ENCODE peak calls at places on chromosomes 7 and 10, in five cellular contexts. One of them, this sample, is unnamed.

GRCh38 chr7:108421720-108422331 is 34.4 kb downstream of the NRCAM start:
- DNase-seq in astrocyte of the spinal cord: no peak
- DNase-seq in brain microvascular endothelial cell: no peak
- DNase-seq in foreskin fibroblast: no peak
- DNase-seq in AG09309: no peak
- DNase-seq in this sample: no peak

GRCh38 chr10:30510184-30510931 is 76.4 kb downstream of the MAP3K8 start:
- DNase-seq in brain microvascular endothelial cell: peak
- DNase-seq in foreskin fibroblast: peak
- DNase-seq in AG09309: peak
- DNase-seq in astrocyte of the spinal cord: peak
- DNase-seq in this sample: no peak

GRCh38 chr10:6671976-6672375 is 91.9 kb upstream of the PRKCQ start:
- DNase-seq in astrocyte of the spinal cord: no peak
- DNase-seq in brain microvascular endothelial cell: no peak
- DNase-seq in AG09309: no peak
- DNase-seq in foreskin fibroblast: no peak
- DNase-seq in this sample: no peak

GRCh38 chr7:107891619-107892366 is 810 bp downstream of the DLD start:
- DNase-seq in astrocyte of the spinal cord: no peak
- DNase-seq in foreskin fibroblast: no peak
- DNase-seq in brain microvascular endothelial cell: peak
- DNase-seq in AG09309: no peak
- DNase-seq in this sample: peak

GRCh38 chr10:5606864-5607263 is 59.5 kb downstream of the ASB13 start:
- DNase-seq in AG09309: no peak
- DNase-seq in foreskin fibroblast: no peak
- DNase-seq in astrocyte of the spinal cord: no peak
- DNase-seq in brain microvascular endothelial cell: no peak
- DNase-seq in this sample: no peak

GRCh38 chr10:10658157-10658556 is 359.5 kb upstream of the CELF2 start:
- DNase-seq in AG09309: no peak
- DNase-seq in astrocyte of the spinal cord: peak
- DNase-seq in brain microvascular endothelial cell: no peak
- DNase-seq in foreskin fibroblast: peak
- DNase-seq in this sample: no peak

GRCh38 chr10:113492181-113492580 is 60.7 kb upstream of the HABP2 start:
- DNase-seq in brain microvascular endothelial cell: no peak
- DNase-seq in AG09309: no peak
- DNase-seq in foreskin fibroblast: no peak
- DNase-seq in astrocyte of the spinal cord: no peak
- DNase-seq in this sample: no peak

GRCh38 chr10:110048781-110049180 is 41.0 kb downstream of the ADD3 start:
- DNase-seq in foreskin fibroblast: no peak
- DNase-seq in brain microvascular endothelial cell: no peak
- DNase-seq in astrocyte of the spinal cord: no peak
- DNase-seq in AG09309: no peak
- DNase-seq in this sample: no peak

GRCh38 chr7:138125598-138126111 is 49.4 kb downstream of the AKR1D1 start:
- DNase-seq in AG09309: no peak
- DNase-seq in foreskin fibroblast: peak
- DNase-seq in brain microvascular endothelial cell: peak
- DNase-seq in astrocyte of the spinal cord: peak
- DNase-seq in this sample: peak

GRCh38 chr7:2190531-2190930 is 42.2 kb downstream of the MAD1L1 start:
- DNase-seq in foreskin fibroblast: no peak
- DNase-seq in AG09309: no peak
- DNase-seq in astrocyte of the spinal cord: peak
- DNase-seq in brain microvascular endothelial cell: no peak
- DNase-seq in this sample: no peak

GRCh38 chr10:132395704-132396494 is 1.1 kb upstream of the PWWP2B start:
- DNase-seq in AG09309: no peak
- DNase-seq in foreskin fibroblast: peak
- DNase-seq in astrocyte of the spinal cord: no peak
- DNase-seq in brain microvascular endothelial cell: no peak
- DNase-seq in this sample: no peak

GRCh38 chr10:63209703-63210102 is 76.6 kb downstream of the NRBF2 start:
- DNase-seq in astrocyte of the spinal cord: peak
- DNase-seq in brain microvascular endothelial cell: no peak
- DNase-seq in foreskin fibroblast: peak
- DNase-seq in AG09309: no peak
- DNase-seq in this sample: no peak

GRCh38 chr10:52059089-52059488 is 255.0 kb upstream of the DKK1 start:
- DNase-seq in foreskin fibroblast: no peak
- DNase-seq in astrocyte of the spinal cord: no peak
- DNase-seq in brain microvascular endothelial cell: no peak
- DNase-seq in AG09309: no peak
- DNase-seq in this sample: no peak

GRCh38 chr10:132099701-132100481 is 34.1 kb downstream of the JAKMIP3 start:
- DNase-seq in astrocyte of the spinal cord: no peak
- DNase-seq in brain microvascular endothelial cell: no peak
- DNase-seq in AG09309: no peak
- DNase-seq in foreskin fibroblast: no peak
- DNase-seq in this sample: no peak

GRCh38 chr7:135862586-135863361 is 114.2 kb upstream of the FAM180A start:
- DNase-seq in foreskin fibroblast: no peak
- DNase-seq in brain microvascular endothelial cell: no peak
- DNase-seq in AG09309: no peak
- DNase-seq in astrocyte of the spinal cord: no peak
- DNase-seq in this sample: peak

GRCh38 chr10:33276282-33276923 is 58.1 kb downstream of the NRP1 start:
- DNase-seq in foreskin fibroblast: no peak
- DNase-seq in astrocyte of the spinal cord: no peak
- DNase-seq in AG09309: no peak
- DNase-seq in brain microvascular endothelial cell: no peak
- DNase-seq in this sample: no peak

GRCh38 chr10:61063911-61064310 is 119.9 kb upstream of the RHOBTB1 start:
- DNase-seq in brain microvascular endothelial cell: no peak
- DNase-seq in astrocyte of the spinal cord: no peak
- DNase-seq in AG09309: no peak
- DNase-seq in foreskin fibroblast: peak
- DNase-seq in this sample: peak

GRCh38 chr7:140230862-140231778 is 54.3 kb upstream of the KDM7A start:
- DNase-seq in AG09309: no peak
- DNase-seq in brain microvascular endothelial cell: peak
- DNase-seq in astrocyte of the spinal cord: peak
- DNase-seq in foreskin fibroblast: peak
- DNase-seq in this sample: peak

GRCh38 chr7:149109969-149110368 is 16.2 kb downstream of the ZNF425 start:
- DNase-seq in brain microvascular endothelial cell: no peak
- DNase-seq in astrocyte of the spinal cord: no peak
- DNase-seq in AG09309: no peak
- DNase-seq in foreskin fibroblast: no peak
- DNase-seq in this sample: no peak

GRCh38 chr7:76020031-76020714 is 25.8 kb upstream of the TMEM120A start:
- DNase-seq in astrocyte of the spinal cord: peak
- DNase-seq in foreskin fibroblast: peak
- DNase-seq in brain microvascular endothelial cell: peak
- DNase-seq in AG09309: no peak
- DNase-seq in this sample: peak

GRCh38 chr10:72274213-72274729 is 547 bp downstream of the DDIT4 start:
- DNase-seq in AG09309: no peak
- DNase-seq in foreskin fibroblast: no peak
- DNase-seq in astrocyte of the spinal cord: no peak
- DNase-seq in brain microvascular endothelial cell: no peak
- DNase-seq in this sample: no peak

GRCh38 chr10:50674469-50675254 is 50.9 kb upstream of the SGMS1 start:
- DNase-seq in brain microvascular endothelial cell: no peak
- DNase-seq in astrocyte of the spinal cord: no peak
- DNase-seq in AG09309: no peak
- DNase-seq in foreskin fibroblast: no peak
- DNase-seq in this sample: no peak

GRCh38 chr10:100567249-100567648 is 31.5 kb downstream of the HIF1AN start:
- DNase-seq in foreskin fibroblast: peak
- DNase-seq in brain microvascular endothelial cell: no peak
- DNase-seq in AG09309: no peak
- DNase-seq in astrocyte of the spinal cord: no peak
- DNase-seq in this sample: no peak

GRCh38 chr10:97539523-97540200 is 32.9 kb upstream of the ANKRD2 start:
- DNase-seq in brain microvascular endothelial cell: peak
- DNase-seq in AG09309: peak
- DNase-seq in foreskin fibroblast: peak
- DNase-seq in astrocyte of the spinal cord: peak
- DNase-seq in this sample: no peak

GRCh38 chr7:32163141-32163806 is 93.1 kb upstream of the PDE1C start:
- DNase-seq in brain microvascular endothelial cell: peak
- DNase-seq in AG09309: peak
- DNase-seq in foreskin fibroblast: peak
- DNase-seq in astrocyte of the spinal cord: peak
- DNase-seq in this sample: peak

GRCh38 chr10:31139497-31139896 is 107.8 kb upstream of the ZNF438 start:
- DNase-seq in foreskin fibroblast: no peak
- DNase-seq in brain microvascular endothelial cell: no peak
- DNase-seq in AG09309: no peak
- DNase-seq in astrocyte of the spinal cord: no peak
- DNase-seq in this sample: no peak

GRCh38 chr7:157997080-157997440 is 590.6 kb downstream of the PTPRN2 start:
- DNase-seq in foreskin fibroblast: no peak
- DNase-seq in brain microvascular endothelial cell: no peak
- DNase-seq in AG09309: no peak
- DNase-seq in astrocyte of the spinal cord: no peak
- DNase-seq in this sample: no peak

GRCh38 chr10:7696545-7696944 is 6.6 kb upstream of the ITIH2 start:
- DNase-seq in brain microvascular endothelial cell: no peak
- DNase-seq in astrocyte of the spinal cord: peak
- DNase-seq in foreskin fibroblast: no peak
- DNase-seq in AG09309: no peak
- DNase-seq in this sample: no peak

GRCh38 chr7:78168869-78169268 is 370.3 kb downstream of the PHTF2 start:
- DNase-seq in foreskin fibroblast: no peak
- DNase-seq in astrocyte of the spinal cord: no peak
- DNase-seq in AG09309: no peak
- DNase-seq in brain microvascular endothelial cell: no peak
- DNase-seq in this sample: no peak

GRCh38 chr10:10032991-10033390 is 984.7 kb upstream of the CELF2 start:
- DNase-seq in foreskin fibroblast: no peak
- DNase-seq in AG09309: no peak
- DNase-seq in astrocyte of the spinal cord: no peak
- DNase-seq in brain microvascular endothelial cell: no peak
- DNase-seq in this sample: no peak

DNA sequence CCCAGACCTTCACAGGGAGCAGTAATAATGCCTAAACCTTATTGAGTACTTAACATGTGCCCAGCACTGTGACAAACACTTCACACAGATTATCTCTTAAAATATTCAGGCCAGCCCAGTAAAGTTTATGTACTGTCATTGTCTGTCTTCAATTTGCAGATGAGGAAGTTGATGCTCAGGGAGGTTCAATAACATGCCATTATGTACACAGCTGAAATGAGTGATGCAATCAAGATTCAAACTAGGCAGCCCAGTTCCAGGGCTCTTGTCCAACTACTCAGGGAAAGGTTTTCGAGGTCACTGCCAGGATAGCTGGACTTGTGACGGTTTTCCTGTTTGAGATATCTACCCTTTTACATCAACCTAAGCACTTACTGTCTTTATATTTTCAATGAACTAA is 56.1 kb downstream of the AUTS2 start:
- DNase-seq in AG09309: no peak
- DNase-seq in foreskin fibroblast: peak
- DNase-seq in brain microvascular endothelial cell: no peak
- DNase-seq in astrocyte of the spinal cord: no peak
- DNase-seq in this sample: no peak
- TF ChIP-seq CTCF in AG09309: no peak
- TF ChIP-seq CTCF in foreskin fibroblast: no peak
- TF ChIP-seq CTCF in brain microvascular endothelial cell: no peak
- TF ChIP-seq CTCF in astrocyte of the spinal cord: no peak
- TF ChIP-seq CTCF in this sample: no peak

DNA sequence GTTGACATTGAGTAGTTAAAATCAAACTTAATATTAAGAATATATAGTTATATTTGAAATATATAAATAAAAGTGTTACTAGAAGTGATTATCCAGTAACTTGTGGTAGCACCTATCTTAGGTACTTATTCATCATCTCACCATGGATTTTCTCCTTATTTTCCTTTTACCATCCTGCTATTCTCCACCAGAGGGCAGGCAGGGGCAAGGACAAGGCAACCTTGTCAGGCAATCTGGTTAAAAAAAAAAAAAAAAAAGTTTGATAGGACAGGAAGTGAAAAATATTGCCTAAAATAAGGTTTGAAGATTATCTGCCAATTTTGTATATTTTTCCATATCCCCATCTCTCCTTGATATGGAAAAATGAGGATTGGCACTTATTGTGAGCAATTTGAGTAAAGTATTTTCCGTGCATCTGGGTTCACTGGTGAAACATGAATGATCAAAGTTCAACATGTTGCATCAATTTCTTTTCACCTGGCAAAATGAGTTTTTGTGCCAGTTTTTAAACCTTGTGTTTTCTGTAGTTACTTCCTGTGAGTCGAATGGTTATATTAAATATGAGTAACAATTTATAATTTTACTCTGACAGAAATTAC is 256.7 kb downstream of the AGMO start:
- DNase-seq in astrocyte of the spinal cord: peak
- DNase-seq in AG09309: no peak
- DNase-seq in foreskin fibroblast: peak
- DNase-seq in brain microvascular endothelial cell: peak
- DNase-seq in this sample: peak
- TF ChIP-seq CTCF in astrocyte of the spinal cord: peak
- TF ChIP-seq CTCF in AG09309: peak
- TF ChIP-seq CTCF in foreskin fibroblast: peak
- TF ChIP-seq CTCF in brain microvascular endothelial cell: peak
- TF ChIP-seq CTCF in this sample: peak

DNA sequence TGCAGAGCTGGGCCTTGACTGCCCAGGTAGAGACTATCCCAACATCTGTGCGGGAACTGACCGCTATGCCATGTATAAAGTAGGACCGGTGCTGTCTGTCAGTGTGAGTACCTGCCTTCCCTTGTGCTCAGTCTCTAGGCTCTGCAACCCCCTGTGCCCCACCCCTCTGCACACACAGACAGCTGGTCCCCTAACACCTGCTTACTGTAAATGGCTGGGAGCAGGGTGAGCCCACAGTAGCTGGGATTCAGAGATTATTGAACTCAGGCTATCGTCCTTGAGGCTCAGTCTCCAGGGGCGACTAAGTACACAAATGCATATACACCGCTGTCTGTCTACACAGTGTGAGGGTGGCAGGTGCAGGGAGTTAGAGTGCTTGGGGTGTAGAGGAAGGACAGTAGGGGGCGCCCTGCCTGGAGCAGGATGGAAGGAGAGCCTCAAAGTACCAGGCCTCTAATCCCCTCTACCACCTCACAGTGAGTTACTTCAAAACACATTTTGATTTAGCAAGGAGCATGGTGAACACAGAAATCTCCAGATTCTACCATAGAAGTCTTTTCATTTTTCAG is 12.9 kb downstream of the UPP1 start:
- DNase-seq in foreskin fibroblast: no peak
- DNase-seq in AG09309: no peak
- DNase-seq in astrocyte of the spinal cord: no peak
- DNase-seq in brain microvascular endothelial cell: no peak
- DNase-seq in this sample: no peak
- TF ChIP-seq CTCF in foreskin fibroblast: no peak
- TF ChIP-seq CTCF in AG09309: peak
- TF ChIP-seq CTCF in astrocyte of the spinal cord: peak
- TF ChIP-seq CTCF in brain microvascular endothelial cell: peak
- TF ChIP-seq CTCF in this sample: peak

DNA sequence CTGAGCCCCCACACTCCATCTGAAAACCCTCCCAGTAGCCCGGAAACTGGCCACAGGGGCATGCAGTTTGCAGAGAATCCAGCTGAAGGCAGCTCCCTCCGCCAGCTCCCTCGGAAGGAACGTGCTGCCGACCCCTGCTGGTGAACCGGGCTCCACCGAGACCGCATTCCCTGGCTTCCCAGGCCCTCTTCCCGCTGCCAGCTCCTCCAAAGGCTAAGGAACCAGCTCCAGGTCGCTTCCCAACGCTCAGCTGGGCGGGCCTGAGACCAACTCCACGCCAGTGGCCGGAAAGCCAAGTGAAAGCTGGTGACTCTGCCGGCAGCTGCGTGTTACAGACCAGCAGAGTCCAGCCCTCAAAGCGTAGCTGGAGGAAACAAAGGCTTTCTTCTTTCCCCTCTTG is 35.8 kb downstream of the GPER1 start:
- DNase-seq in AG09309: peak
- DNase-seq in astrocyte of the spinal cord: peak
- DNase-seq in foreskin fibroblast: peak
- DNase-seq in brain microvascular endothelial cell: peak
- DNase-seq in this sample: peak
- TF ChIP-seq CTCF in AG09309: peak
- TF ChIP-seq CTCF in astrocyte of the spinal cord: peak
- TF ChIP-seq CTCF in foreskin fibroblast: peak
- TF ChIP-seq CTCF in brain microvascular endothelial cell: peak
- TF ChIP-seq CTCF in this sample: peak

This sample was measured in retinal pigment epithelial cell.